ENCODE peak calls at places on chromosomes 4 and X, in ten cellular contexts. One of them, this sample, is unnamed.

GRCh38 chr4:121738780-121739547 is 26.0 kb downstream of the SMIM43 start:
- DNase-seq in Right ventricle myocardium superior: no peak
- DNase-seq in ACHN: no peak
- DNase-seq in lower leg skin: no peak
- DNase-seq in ascending aorta: no peak
- DNase-seq in omental fat pad: no peak
- DNase-seq in PC-3: no peak
- DNase-seq in progenitor cell of endocrine pancreas: no peak
- DNase-seq in NCI-H2081: no peak
- DNase-seq in Jurkat, Clone E6-1: no peak
- DNase-seq in this sample: no peak

GRCh38 chr4:86481429-86481828 is 112.7 kb upstream of the PTPN13 start:
- DNase-seq in Right ventricle myocardium superior: no peak
- DNase-seq in progenitor cell of endocrine pancreas: no peak
- DNase-seq in Jurkat, Clone E6-1: no peak
- DNase-seq in ACHN: no peak
- DNase-seq in omental fat pad: no peak
- DNase-seq in lower leg skin: no peak
- DNase-seq in PC-3: peak
- DNase-seq in ascending aorta: no peak
- DNase-seq in NCI-H2081: no peak
- DNase-seq in this sample: no peak

GRCh38 chr4:162645381-162645780 is 481.6 kb upstream of the FSTL5 start:
- DNase-seq in lower leg skin: no peak
- DNase-seq in PC-3: no peak
- DNase-seq in progenitor cell of endocrine pancreas: no peak
- DNase-seq in Right ventricle myocardium superior: no peak
- DNase-seq in NCI-H2081: no peak
- DNase-seq in omental fat pad: no peak
- DNase-seq in ACHN: no peak
- DNase-seq in Jurkat, Clone E6-1: no peak
- DNase-seq in ascending aorta: no peak
- DNase-seq in this sample: no peak

GRCh38 chr4:10546-10870 is 42.6 kb upstream of the ZNF595 start:
- DNase-seq in progenitor cell of endocrine pancreas: no peak
- DNase-seq in omental fat pad: no peak
- DNase-seq in ascending aorta: no peak
- DNase-seq in PC-3: no peak
- DNase-seq in lower leg skin: no peak
- DNase-seq in Right ventricle myocardium superior: no peak
- DNase-seq in ACHN: no peak
- DNase-seq in NCI-H2081: no peak
- DNase-seq in Jurkat, Clone E6-1: no peak
- DNase-seq in this sample: no peak

GRCh38 chr4:55925235-55925634 is 23.5 kb upstream of the CEP135 start:
- DNase-seq in NCI-H2081: no peak
- DNase-seq in Right ventricle myocardium superior: no peak
- DNase-seq in ascending aorta: no peak
- DNase-seq in PC-3: no peak
- DNase-seq in omental fat pad: no peak
- DNase-seq in lower leg skin: no peak
- DNase-seq in progenitor cell of endocrine pancreas: no peak
- DNase-seq in Jurkat, Clone E6-1: no peak
- DNase-seq in ACHN: no peak
- DNase-seq in this sample: no peak

GRCh38 chr4:125042031-125042430 is 272.7 kb upstream of the FAT4 start:
- DNase-seq in ACHN: no peak
- DNase-seq in ascending aorta: no peak
- DNase-seq in omental fat pad: no peak
- DNase-seq in lower leg skin: no peak
- DNase-seq in progenitor cell of endocrine pancreas: no peak
- DNase-seq in Right ventricle myocardium superior: no peak
- DNase-seq in Jurkat, Clone E6-1: no peak
- DNase-seq in NCI-H2081: no peak
- DNase-seq in PC-3: no peak
- DNase-seq in this sample: no peak

GRCh38 chrX:38484607-38485498 is 76.5 kb upstream of the TSPAN7 start:
- DNase-seq in Right ventricle myocardium superior: peak
- DNase-seq in NCI-H2081: no peak
- DNase-seq in omental fat pad: no peak
- DNase-seq in Jurkat, Clone E6-1: no peak
- DNase-seq in ACHN: no peak
- DNase-seq in PC-3: no peak
- DNase-seq in lower leg skin: no peak
- DNase-seq in ascending aorta: no peak
- DNase-seq in progenitor cell of endocrine pancreas: no peak
- DNase-seq in this sample: no peak

GRCh38 chr4:103197765-103198110 is 405 bp downstream of the CENPE start:
- DNase-seq in progenitor cell of endocrine pancreas: no peak
- DNase-seq in Jurkat, Clone E6-1: peak
- DNase-seq in ACHN: no peak
- DNase-seq in ascending aorta: no peak
- DNase-seq in NCI-H2081: no peak
- DNase-seq in omental fat pad: no peak
- DNase-seq in Right ventricle myocardium superior: no peak
- DNase-seq in PC-3: no peak
- DNase-seq in lower leg skin: no peak
- DNase-seq in this sample: no peak

GRCh38 chrX:72305286-72306084 is at the start of gene CITED1:
- DNase-seq in omental fat pad: no peak
- DNase-seq in NCI-H2081: no peak
- DNase-seq in progenitor cell of endocrine pancreas: no peak
- DNase-seq in lower leg skin: no peak
- DNase-seq in Right ventricle myocardium superior: no peak
- DNase-seq in ascending aorta: no peak
- DNase-seq in ACHN: no peak
- DNase-seq in PC-3: no peak
- DNase-seq in Jurkat, Clone E6-1: no peak
- DNase-seq in this sample: no peak

GRCh38 chr4:176883108-176883550 is 90.4 kb upstream of the VEGFC start:
- DNase-seq in progenitor cell of endocrine pancreas: no peak
- DNase-seq in NCI-H2081: no peak
- DNase-seq in ascending aorta: no peak
- DNase-seq in Jurkat, Clone E6-1: no peak
- DNase-seq in lower leg skin: no peak
- DNase-seq in PC-3: peak
- DNase-seq in omental fat pad: no peak
- DNase-seq in ACHN: no peak
- DNase-seq in Right ventricle myocardium superior: no peak
- DNase-seq in this sample: no peak

This sample was measured in dorsolateral prefrontal cortex.